ENCODE peak calls at places on chromosomes 16 and 17, in five cellular contexts. F is Caco-2, X is fibroblast of the conjunctiva, J is uterus, S is stomach. C is an unnamed sample.

GRCh38 chr17:28507567-28508195 is 1.5 kb downstream of the FOXN1 start:
- DNase-seq in F (no peak), X (no peak), J (no peak), S (no peak), C (no peak)

GRCh38 chr17:79575229-79575628 is 35.6 kb downstream of the RBFOX3 start:
- DNase-seq in F (no peak), X (no peak), J (no peak), S (no peak), C (no peak)

GRCh38 chr17:27259356-27259755 is 34.6 kb upstream of the WSB1 start:
- DNase-seq in F (no peak), X (no peak), J (no peak), S (no peak), C (no peak)

GRCh38 chr17:66343531-66344078 is 41.2 kb downstream of the PRKCA start:
- DNase-seq in F (peak), X (no peak), J (no peak), S (no peak), C (no peak)

GRCh38 chr16:31105677-31106213 is 2.4 kb upstream of the BCKDK start:
- DNase-seq in F (peak), X (peak), J (peak), S (peak), C (peak)

GRCh38 chr16:21685034-21685455 is 21.3 kb downstream of the OTOA start:
- DNase-seq in F (peak), X (no peak), J (no peak), S (no peak), C (no peak)

GRCh38 chr17:66775262-66775661 is 59.7 kb upstream of the CACNG5 start:
- DNase-seq in F (no peak), X (no peak), J (no peak), S (no peak), C (no peak)

GRCh38 chr17:33501185-33501584 is 208.1 kb upstream of the ASIC2 start:
- DNase-seq in F (no peak), X (no peak), J (no peak), S (no peak), C (no peak)

GRCh38 chr17:8482546-8482945 is 46.9 kb downstream of the NDEL1 start:
- DNase-seq in F (no peak), X (no peak), J (no peak), S (no peak), C (no peak)

GRCh38 chr17:35167046-35167445 is 19.4 kb downstream of the UNC45B start:
- DNase-seq in F (peak), X (no peak), J (no peak), S (no peak), C (no peak)

GRCh38 chr17:61761827-61762226 is 101.5 kb downstream of the BRIP1 start:
- DNase-seq in F (no peak), X (no peak), J (no peak), S (no peak), C (no peak)

GRCh38 chr16:81703177-81704155 is 75.6 kb upstream of the PLCG2 start:
- DNase-seq in F (no peak), X (peak), J (peak), S (no peak), C (no peak)

GRCh38 chr16:67199011-67199807 is at the start of gene ELMO3:
- DNase-seq in F (peak), X (no peak), J (no peak), S (peak), C (no peak)

GRCh38 chr16:56860226-56861020 is 4.6 kb upstream of the SLC12A3 start:
- DNase-seq in F (peak), X (no peak), J (no peak), S (no peak), C (no peak)

GRCh38 chr16:73717266-73718057 is 579.2 kb upstream of the PSMD7 start:
- DNase-seq in F (no peak), X (no peak), J (no peak), S (no peak), C (no peak)

C was measured in posterior cingulate gyrus.